ENCODE peak calls at places on chromosomes 7 and 10, in four cellular contexts. One of them, this sample, is unnamed.

GRCh38 chr7:9672518-9672917 is 1239.1 kb downstream of the NXPH1 start:
- DNase-seq in GM12878: no peak
- DNase-seq in HepG2: no peak
- DNase-seq in K562: no peak
- DNase-seq in this sample: no peak

GRCh38 chr10:7193369-7193768 is 217.5 kb downstream of the SFMBT2 start:
- DNase-seq in GM12878: no peak
- DNase-seq in HepG2: no peak
- DNase-seq in K562: no peak
- DNase-seq in this sample: no peak

GRCh38 chr10:117000580-117000979 is 4.4 kb downstream of the SHTN1 start:
- DNase-seq in GM12878: no peak
- DNase-seq in HepG2: no peak
- DNase-seq in K562: peak
- DNase-seq in this sample: peak

GRCh38 chr7:85014936-85015335 is 171.9 kb downstream of the SEMA3D start:
- DNase-seq in GM12878: no peak
- DNase-seq in HepG2: peak
- DNase-seq in K562: no peak
- DNase-seq in this sample: no peak

GRCh38 chr7:16638282-16639265 is 7.0 kb downstream of the ANKMY2 start:
- DNase-seq in GM12878: no peak
- DNase-seq in HepG2: no peak
- DNase-seq in K562: no peak
- DNase-seq in this sample: no peak

GRCh38 chr10:72039377-72039776 is 49.0 kb downstream of the SPOCK2 start:
- DNase-seq in GM12878: no peak
- DNase-seq in HepG2: no peak
- DNase-seq in K562: no peak
- DNase-seq in this sample: no peak

GRCh38 chr10:6328708-6329423 is 126.1 kb downstream of the PFKFB3 start:
- DNase-seq in GM12878: no peak
- DNase-seq in HepG2: no peak
- DNase-seq in K562: no peak
- DNase-seq in this sample: no peak

GRCh38 chr7:41038211-41038610 is 664.7 kb downstream of the INHBA start:
- DNase-seq in GM12878: no peak
- DNase-seq in HepG2: no peak
- DNase-seq in K562: no peak
- DNase-seq in this sample: no peak

GRCh38 chr7:151859948-151860685 is 16.8 kb downstream of the PRKAG2 start:
- DNase-seq in GM12878: no peak
- DNase-seq in HepG2: no peak
- DNase-seq in K562: no peak
- DNase-seq in this sample: no peak

GRCh38 chr7:91140982-91141381 is 123.3 kb upstream of the FZD1 start:
- DNase-seq in GM12878: no peak
- DNase-seq in HepG2: no peak
- DNase-seq in K562: no peak
- DNase-seq in this sample: no peak

GRCh38 chr10:117411440-117412428 is 36.5 kb upstream of the PDZD8 start:
- DNase-seq in GM12878: no peak
- DNase-seq in HepG2: no peak
- DNase-seq in K562: peak
- DNase-seq in this sample: no peak

GRCh38 chr7:98283127-98283886 is 1.8 kb downstream of the BRI3 start:
- DNase-seq in GM12878: no peak
- DNase-seq in HepG2: no peak
- DNase-seq in K562: no peak
- DNase-seq in this sample: no peak

GRCh38 chr7:97174308-97174707 is 56.8 kb downstream of the SDHAF3 start:
- DNase-seq in GM12878: no peak
- DNase-seq in HepG2: no peak
- DNase-seq in K562: no peak
- DNase-seq in this sample: no peak

GRCh38 chr7:75914169-75914654 is 743 bp upstream of the POR start:
- DNase-seq in GM12878: no peak
- DNase-seq in HepG2: no peak
- DNase-seq in K562: no peak
- DNase-seq in this sample: no peak

GRCh38 chr7:115883629-115884028 is 146.9 kb downstream of the TFEC start:
- DNase-seq in GM12878: no peak
- DNase-seq in HepG2: no peak
- DNase-seq in K562: no peak
- DNase-seq in this sample: no peak

GRCh38 chr10:62095341-62096071 is 173.1 kb downstream of the RTKN2 start:
- DNase-seq in GM12878: no peak
- DNase-seq in HepG2: peak
- DNase-seq in K562: no peak
- DNase-seq in this sample: no peak

GRCh38 chr7:146660839-146661238 is 544.2 kb downstream of the CNTNAP2 start:
- DNase-seq in GM12878: no peak
- DNase-seq in HepG2: no peak
- DNase-seq in K562: no peak
- DNase-seq in this sample: no peak

GRCh38 chr10:27041196-27041595 is 59.1 kb downstream of the ANKRD26 start:
- DNase-seq in GM12878: no peak
- DNase-seq in HepG2: no peak
- DNase-seq in K562: no peak
- DNase-seq in this sample: no peak

GRCh38 chr10:30018512-30018911 is 40.9 kb downstream of the JCAD start:
- DNase-seq in GM12878: no peak
- DNase-seq in HepG2: no peak
- DNase-seq in K562: no peak
- DNase-seq in this sample: no peak

GRCh38 chr10:97067716-97068391 is 117.9 kb downstream of the SLIT1 start:
- DNase-seq in GM12878: no peak
- DNase-seq in HepG2: no peak
- DNase-seq in K562: peak
- DNase-seq in this sample: no peak

GRCh38 chr10:48517911-48518321 is 87.0 kb downstream of the ARHGAP22 start:
- DNase-seq in GM12878: no peak
- DNase-seq in HepG2: no peak
- DNase-seq in K562: no peak
- DNase-seq in this sample: no peak

GRCh38 chr10:103493911-103494877 is 689 bp downstream of the NEURL1 start:
- DNase-seq in GM12878: no peak
- DNase-seq in HepG2: no peak
- DNase-seq in K562: peak
- DNase-seq in this sample: no peak

GRCh38 chr7:151125459-151125834 is 39.2 kb downstream of the AGAP3 start:
- DNase-seq in GM12878: no peak
- DNase-seq in HepG2: no peak
- DNase-seq in K562: no peak
- DNase-seq in this sample: no peak

GRCh38 chr7:154953006-154953684 is 49.8 kb downstream of the PAXIP1 start:
- DNase-seq in GM12878: no peak
- DNase-seq in HepG2: peak
- DNase-seq in K562: peak
- DNase-seq in this sample: peak

GRCh38 chr7:92737706-92738105 is 98.7 kb downstream of the CDK6 start:
- DNase-seq in GM12878: peak
- DNase-seq in HepG2: no peak
- DNase-seq in K562: no peak
- DNase-seq in this sample: no peak

GRCh38 chr10:114940735-114941134 is 2.7 kb downstream of the TRUB1 start:
- DNase-seq in GM12878: no peak
- DNase-seq in HepG2: no peak
- DNase-seq in K562: no peak
- DNase-seq in this sample: no peak

GRCh38 chr10:129972145-129972965 is 8.3 kb upstream of the EBF3 start:
- DNase-seq in GM12878: no peak
- DNase-seq in HepG2: no peak
- DNase-seq in K562: no peak
- DNase-seq in this sample: no peak

GRCh38 chr7:80942261-80943041 is 23.6 kb upstream of the SEMA3C start:
- DNase-seq in GM12878: no peak
- DNase-seq in HepG2: peak
- DNase-seq in K562: no peak
- DNase-seq in this sample: peak

GRCh38 chr7:21524680-21525079 is 18.2 kb upstream of the DNAH11 start:
- DNase-seq in GM12878: no peak
- DNase-seq in HepG2: no peak
- DNase-seq in K562: no peak
- DNase-seq in this sample: no peak

GRCh38 chr7:92266415-92267241 is 20.9 kb downstream of the ANKIB1 start:
- DNase-seq in GM12878: no peak
- DNase-seq in HepG2: no peak
- DNase-seq in K562: no peak
- DNase-seq in this sample: no peak

GRCh38 chr7:37281368-37282092 is 167.1 kb downstream of the ELMO1 start:
- DNase-seq in GM12878: no peak
- DNase-seq in HepG2: no peak
- DNase-seq in K562: no peak
- DNase-seq in this sample: no peak

GRCh38 chr10:127715782-127716378 is 21.1 kb upstream of the FOXI2 start:
- DNase-seq in GM12878: no peak
- DNase-seq in HepG2: peak
- DNase-seq in K562: no peak
- DNase-seq in this sample: peak

GRCh38 chr10:111076682-111077661 is at the start of gene ADRA2A:
- DNase-seq in GM12878: no peak
- DNase-seq in HepG2: no peak
- DNase-seq in K562: no peak
- DNase-seq in this sample: no peak

GRCh38 chr7:152006336-152006735 is 19.1 kb upstream of the GALNT11 start:
- DNase-seq in GM12878: no peak
- DNase-seq in HepG2: no peak
- DNase-seq in K562: no peak
- DNase-seq in this sample: no peak

GRCh38 chr10:128675405-128675804 is 549.2 kb upstream of the MKI67 start:
- DNase-seq in GM12878: no peak
- DNase-seq in HepG2: no peak
- DNase-seq in K562: no peak
- DNase-seq in this sample: no peak

GRCh38 chr7:151374139-151374538 is 32.5 kb downstream of the NUB1 start:
- DNase-seq in GM12878: no peak
- DNase-seq in HepG2: no peak
- DNase-seq in K562: peak
- DNase-seq in this sample: no peak

GRCh38 chr7:31796375-31796774 is 109.4 kb downstream of the PPP1R17 start:
- DNase-seq in GM12878: no peak
- DNase-seq in HepG2: no peak
- DNase-seq in K562: no peak
- DNase-seq in this sample: no peak
- TF ChIP-seq SRF in GM12878: no peak
- TF ChIP-seq SRF in HepG2: no peak
- TF ChIP-seq SRF in K562: no peak
- TF ChIP-seq SRF in this sample: no peak

DNA sequence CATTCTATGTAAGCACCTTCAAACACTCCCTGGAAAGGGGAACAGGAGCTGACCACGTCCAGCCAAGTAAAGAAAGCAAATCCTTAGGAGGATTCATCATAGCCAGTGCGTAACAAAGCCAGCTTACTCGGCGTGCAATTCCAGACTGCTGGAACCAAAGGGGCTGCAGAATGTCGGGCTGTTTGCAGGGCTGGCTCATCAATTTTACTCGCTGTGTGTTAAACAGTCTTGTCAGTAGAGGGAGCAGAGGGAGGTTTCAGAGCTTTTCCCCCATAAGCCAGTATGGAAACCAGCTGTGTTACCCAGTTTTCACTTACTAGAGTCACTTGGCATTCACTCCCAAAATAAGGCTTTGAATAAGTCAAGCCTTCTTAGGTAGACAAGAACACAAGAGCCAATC is 127.1 kb downstream of the KMT2E start:
- DNase-seq in GM12878: no peak
- DNase-seq in HepG2: peak
- DNase-seq in K562: peak
- DNase-seq in this sample: peak
- TF ChIP-seq ZBTB33 in GM12878: no peak
- TF ChIP-seq ZBTB33 in HepG2: no peak
- TF ChIP-seq ZBTB33 in K562: no peak
- TF ChIP-seq ZBTB33 in this sample: no peak

DNA sequence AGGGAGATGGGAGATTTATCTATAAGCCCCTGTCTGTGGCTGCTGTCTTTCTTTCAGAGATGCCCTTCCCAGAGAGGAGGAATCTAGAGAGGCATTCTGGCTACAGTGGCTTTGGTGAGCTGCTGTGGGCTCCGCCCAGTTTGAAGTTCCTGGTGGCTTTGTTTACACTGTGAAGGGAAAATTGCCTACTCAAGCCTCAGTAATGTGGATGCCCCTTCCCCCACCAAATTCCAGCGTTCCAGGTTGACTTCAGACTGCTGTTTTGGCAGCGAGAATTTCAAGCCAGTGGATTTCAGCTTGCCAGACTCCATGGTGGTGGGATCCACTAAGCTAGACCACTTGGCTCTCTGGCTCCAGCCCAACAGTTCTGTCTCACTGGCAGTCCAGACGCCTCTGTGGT is 951.6 kb downstream of the CCSER2 start:
- DNase-seq in GM12878: no peak
- DNase-seq in HepG2: peak
- DNase-seq in K562: no peak
- DNase-seq in this sample: no peak
- TF ChIP-seq SRF in GM12878: no peak
- TF ChIP-seq SRF in HepG2: no peak
- TF ChIP-seq SRF in K562: no peak
- TF ChIP-seq SRF in this sample: no peak

GRCh38 chr10:51672039-51672535 is 27.3 kb downstream of the CSTF2T start:
- DNase-seq in GM12878: no peak
- DNase-seq in HepG2: no peak
- DNase-seq in K562: no peak
- DNase-seq in this sample: no peak
- TF ChIP-seq ZBTB33 in GM12878: no peak
- TF ChIP-seq ZBTB33 in HepG2: no peak
- TF ChIP-seq ZBTB33 in K562: no peak
- TF ChIP-seq ZBTB33 in this sample: no peak

DNA sequence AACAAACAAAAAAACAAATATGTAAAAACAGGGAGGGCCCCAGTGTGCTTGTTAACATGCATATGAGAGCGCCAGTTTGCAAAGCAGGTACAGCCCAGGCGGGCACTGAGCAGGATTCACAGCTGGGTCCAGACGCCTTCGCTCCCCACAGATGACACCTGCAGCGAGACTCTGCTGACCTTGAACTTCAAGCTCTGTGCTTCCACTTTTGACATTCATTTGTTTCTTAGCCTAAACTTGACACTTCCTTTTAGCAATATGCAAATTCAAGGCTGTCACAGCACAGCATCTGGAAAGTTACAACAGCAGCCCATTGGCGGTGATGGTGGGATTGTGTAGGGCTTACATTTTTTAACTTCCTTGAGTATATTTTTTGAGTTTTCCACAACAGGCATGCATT is 88.8 kb upstream of the TNS3 start:
- DNase-seq in GM12878: peak
- DNase-seq in HepG2: no peak
- DNase-seq in K562: no peak
- DNase-seq in this sample: no peak
- TF ChIP-seq SRF in GM12878: no peak
- TF ChIP-seq SRF in HepG2: no peak
- TF ChIP-seq SRF in K562: no peak
- TF ChIP-seq SRF in this sample: no peak